ENCODE peak calls at places on chromosome 7, in ten cellular contexts. One of them, this sample, is unnamed.

GRCh38 chr7:139249179-139249822 is 18.3 kb downstream of the UBN2 start:
- DNase-seq in fibroblast of lung: no peak
- DNase-seq in WERI-Rb-1: no peak
- DNase-seq in A549: no peak
- DNase-seq in breast epithelium: no peak
- DNase-seq in naive thymus-derived CD4-positive, alpha-beta T cell: no peak
- DNase-seq in MM.1S: no peak
- DNase-seq in neuronal stem cell: no peak
- DNase-seq in IMR-90: no peak
- DNase-seq in ovary: no peak
- DNase-seq in this sample: no peak

GRCh38 chr7:1316086-1316485 is 83.4 kb downstream of the UNCX start:
- DNase-seq in neuronal stem cell: no peak
- DNase-seq in naive thymus-derived CD4-positive, alpha-beta T cell: no peak
- DNase-seq in A549: no peak
- DNase-seq in WERI-Rb-1: no peak
- DNase-seq in ovary: no peak
- DNase-seq in fibroblast of lung: no peak
- DNase-seq in breast epithelium: no peak
- DNase-seq in MM.1S: no peak
- DNase-seq in IMR-90: no peak
- DNase-seq in this sample: no peak

GRCh38 chr7:143265017-143265693 is 1.9 kb downstream of the GSTK1 start:
- DNase-seq in neuronal stem cell: no peak
- DNase-seq in A549: no peak
- DNase-seq in breast epithelium: no peak
- DNase-seq in ovary: no peak
- DNase-seq in naive thymus-derived CD4-positive, alpha-beta T cell: no peak
- DNase-seq in IMR-90: no peak
- DNase-seq in fibroblast of lung: no peak
- DNase-seq in MM.1S: no peak
- DNase-seq in WERI-Rb-1: no peak
- DNase-seq in this sample: no peak

GRCh38 chr7:5448378-5449042 is 24.9 kb upstream of the TNRC18 start:
- DNase-seq in IMR-90: no peak
- DNase-seq in neuronal stem cell: no peak
- DNase-seq in breast epithelium: peak; percentile 61
- DNase-seq in WERI-Rb-1: no peak
- DNase-seq in ovary: peak; percentile 63
- DNase-seq in A549: no peak
- DNase-seq in naive thymus-derived CD4-positive, alpha-beta T cell: no peak
- DNase-seq in MM.1S: no peak
- DNase-seq in fibroblast of lung: no peak
- DNase-seq in this sample: no peak

GRCh38 chr7:28055161-28055544 is 125.4 kb downstream of the JAZF1 start:
- DNase-seq in WERI-Rb-1: no peak
- DNase-seq in IMR-90: peak; percentile 37
- DNase-seq in ovary: no peak
- DNase-seq in MM.1S: no peak
- DNase-seq in breast epithelium: no peak
- DNase-seq in fibroblast of lung: no peak
- DNase-seq in A549: peak; percentile 77
- DNase-seq in neuronal stem cell: no peak
- DNase-seq in naive thymus-derived CD4-positive, alpha-beta T cell: no peak
- DNase-seq in this sample: no peak

GRCh38 chr7:66921396-66921917 is 432 bp downstream of the TMEM248 start:
- DNase-seq in WERI-Rb-1: no peak
- DNase-seq in breast epithelium: no peak
- DNase-seq in fibroblast of lung: peak; percentile 51
- DNase-seq in A549: peak; percentile 13
- DNase-seq in ovary: peak; percentile 56
- DNase-seq in IMR-90: peak; percentile 52
- DNase-seq in naive thymus-derived CD4-positive, alpha-beta T cell: peak; percentile 41
- DNase-seq in MM.1S: no peak
- DNase-seq in neuronal stem cell: peak; percentile 11
- DNase-seq in this sample: no peak

GRCh38 chr7:136079478-136079892 is 102.3 kb upstream of the MTPN start:
- DNase-seq in MM.1S: no peak
- DNase-seq in neuronal stem cell: no peak
- DNase-seq in WERI-Rb-1: no peak
- DNase-seq in breast epithelium: no peak
- DNase-seq in ovary: no peak
- DNase-seq in IMR-90: no peak
- DNase-seq in naive thymus-derived CD4-positive, alpha-beta T cell: no peak
- DNase-seq in A549: no peak
- DNase-seq in fibroblast of lung: no peak
- DNase-seq in this sample: no peak

GRCh38 chr7:111835066-111835465 is 272.8 kb upstream of the IMMP2L start:
- DNase-seq in WERI-Rb-1: no peak
- DNase-seq in breast epithelium: no peak
- DNase-seq in fibroblast of lung: peak; percentile 81
- DNase-seq in neuronal stem cell: no peak
- DNase-seq in A549: no peak
- DNase-seq in IMR-90: peak; percentile 89
- DNase-seq in ovary: no peak
- DNase-seq in naive thymus-derived CD4-positive, alpha-beta T cell: no peak
- DNase-seq in MM.1S: no peak
- DNase-seq in this sample: no peak

GRCh38 chr7:130831817-130832481 is 97.9 kb upstream of the KLF14 start:
- DNase-seq in neuronal stem cell: peak; percentile 35
- DNase-seq in WERI-Rb-1: no peak
- DNase-seq in IMR-90: peak; percentile 67
- DNase-seq in MM.1S: peak; percentile 35
- DNase-seq in A549: peak; percentile 60
- DNase-seq in breast epithelium: no peak
- DNase-seq in ovary: no peak
- DNase-seq in naive thymus-derived CD4-positive, alpha-beta T cell: no peak
- DNase-seq in fibroblast of lung: peak; percentile 79
- DNase-seq in this sample: no peak

GRCh38 chr7:138064856-138065357 is 11.4 kb upstream of the AKR1D1 start:
- DNase-seq in fibroblast of lung: peak; percentile 82
- DNase-seq in neuronal stem cell: no peak
- DNase-seq in A549: no peak
- DNase-seq in ovary: no peak
- DNase-seq in breast epithelium: no peak
- DNase-seq in WERI-Rb-1: no peak
- DNase-seq in IMR-90: peak; percentile 18
- DNase-seq in naive thymus-derived CD4-positive, alpha-beta T cell: no peak
- DNase-seq in MM.1S: no peak
- DNase-seq in this sample: no peak

GRCh38 chr7:130880668-130881067 is 146.7 kb upstream of the KLF14 start:
- DNase-seq in MM.1S: no peak
- DNase-seq in IMR-90: peak; percentile 42
- DNase-seq in ovary: no peak
- DNase-seq in A549: no peak
- DNase-seq in naive thymus-derived CD4-positive, alpha-beta T cell: no peak
- DNase-seq in neuronal stem cell: no peak
- DNase-seq in fibroblast of lung: no peak
- DNase-seq in breast epithelium: no peak
- DNase-seq in WERI-Rb-1: no peak
- DNase-seq in this sample: no peak

GRCh38 chr7:1409555-1409954 is 49.7 kb downstream of the MICALL2 start:
- DNase-seq in A549: no peak
- DNase-seq in IMR-90: no peak
- DNase-seq in naive thymus-derived CD4-positive, alpha-beta T cell: no peak
- DNase-seq in fibroblast of lung: no peak
- DNase-seq in MM.1S: no peak
- DNase-seq in WERI-Rb-1: peak; percentile 45
- DNase-seq in ovary: no peak
- DNase-seq in neuronal stem cell: no peak
- DNase-seq in breast epithelium: no peak
- DNase-seq in this sample: no peak

GRCh38 chr7:41756783-41757182 is 53.9 kb upstream of the INHBA start:
- DNase-seq in MM.1S: no peak
- DNase-seq in neuronal stem cell: no peak
- DNase-seq in naive thymus-derived CD4-positive, alpha-beta T cell: no peak
- DNase-seq in breast epithelium: no peak
- DNase-seq in IMR-90: no peak
- DNase-seq in WERI-Rb-1: no peak
- DNase-seq in ovary: no peak
- DNase-seq in fibroblast of lung: no peak
- DNase-seq in A549: no peak
- DNase-seq in this sample: no peak

GRCh38 chr7:41752615-41753014 is 49.7 kb upstream of the INHBA start:
- DNase-seq in WERI-Rb-1: no peak
- DNase-seq in breast epithelium: no peak
- DNase-seq in fibroblast of lung: no peak
- DNase-seq in neuronal stem cell: no peak
- DNase-seq in naive thymus-derived CD4-positive, alpha-beta T cell: no peak
- DNase-seq in A549: no peak
- DNase-seq in IMR-90: no peak
- DNase-seq in ovary: no peak
- DNase-seq in MM.1S: no peak
- DNase-seq in this sample: no peak

GRCh38 chr7:41754046-41754445 is 51.2 kb upstream of the INHBA start:
- DNase-seq in fibroblast of lung: no peak
- DNase-seq in A549: no peak
- DNase-seq in breast epithelium: no peak
- DNase-seq in naive thymus-derived CD4-positive, alpha-beta T cell: no peak
- DNase-seq in MM.1S: no peak
- DNase-seq in IMR-90: peak; percentile 15
- DNase-seq in ovary: no peak
- DNase-seq in neuronal stem cell: no peak
- DNase-seq in WERI-Rb-1: no peak
- DNase-seq in this sample: no peak

GRCh38 chr7:41758321-41758720 is 55.4 kb upstream of the INHBA start:
- DNase-seq in IMR-90: no peak
- DNase-seq in WERI-Rb-1: no peak
- DNase-seq in MM.1S: no peak
- DNase-seq in neuronal stem cell: no peak
- DNase-seq in ovary: no peak
- DNase-seq in fibroblast of lung: no peak
- DNase-seq in A549: no peak
- DNase-seq in breast epithelium: no peak
- DNase-seq in naive thymus-derived CD4-positive, alpha-beta T cell: no peak
- DNase-seq in this sample: no peak

DNA sequence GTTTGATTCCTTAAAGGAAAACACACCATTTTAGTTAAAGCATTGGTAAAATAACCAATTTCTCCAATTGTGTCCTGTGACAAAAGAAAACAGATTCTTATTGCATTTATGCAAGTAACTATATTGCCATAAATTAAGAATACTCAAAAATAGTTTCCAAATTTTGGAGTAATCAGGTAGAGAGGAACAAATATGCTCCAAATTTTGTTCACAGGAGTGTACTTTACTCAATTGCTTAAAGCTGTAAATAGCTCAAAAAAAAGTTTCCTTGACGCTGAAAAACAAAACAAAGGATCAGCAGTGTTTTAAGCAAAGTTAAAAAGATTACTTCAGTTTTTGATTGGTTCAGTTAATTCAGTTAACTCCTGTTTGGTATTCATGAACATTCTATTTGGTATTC is 52.2 kb upstream of the INHBA start:
- DNase-seq in A549: no peak
- DNase-seq in breast epithelium: no peak
- DNase-seq in MM.1S: no peak
- DNase-seq in naive thymus-derived CD4-positive, alpha-beta T cell: no peak
- DNase-seq in fibroblast of lung: peak; percentile 10
- DNase-seq in ovary: no peak
- DNase-seq in IMR-90: no peak
- DNase-seq in neuronal stem cell: peak; percentile 9
- DNase-seq in WERI-Rb-1: no peak
- DNase-seq in this sample: no peak
- H3K9me3 ChIP-seq in A549: no peaks in the 10 kb centered on the region
- H3K9me3 ChIP-seq in breast epithelium: peaks cover 6% of the 10 kb centered on the region
- H3K9me3 ChIP-seq in MM.1S: no peaks in the 10 kb centered on the region
- H3K9me3 ChIP-seq in naive thymus-derived CD4-positive, alpha-beta T cell: peaks cover 10% of the 10 kb centered on the region
- H3K9me3 ChIP-seq in fibroblast of lung: no peaks in the 10 kb centered on the region
- H3K9me3 ChIP-seq in ovary: no peaks in the 10 kb centered on the region
- H3K9me3 ChIP-seq in IMR-90: peaks cover 7% of the 10 kb centered on the region
- H3K9me3 ChIP-seq in neuronal stem cell: peaks cover 5% of the 10 kb centered on the region
- H3K9me3 ChIP-seq in WERI-Rb-1: peaks cover 10% of the 10 kb centered on the region
- H3K9me3 ChIP-seq in this sample: no peaks in the 10 kb centered on the region

GRCh38 chr7:14219125-14219524 is 229.7 kb upstream of the ETV1 start:
- DNase-seq in ovary: no peak
- DNase-seq in WERI-Rb-1: no peak
- DNase-seq in IMR-90: no peak
- DNase-seq in neuronal stem cell: no peak
- DNase-seq in A549: no peak
- DNase-seq in breast epithelium: no peak
- DNase-seq in fibroblast of lung: peak; percentile 25
- DNase-seq in naive thymus-derived CD4-positive, alpha-beta T cell: no peak
- DNase-seq in MM.1S: peak; percentile 10
- DNase-seq in this sample: no peak
- H3K9me3 ChIP-seq in ovary: no peaks in the 10 kb centered on the region
- H3K9me3 ChIP-seq in WERI-Rb-1: no peaks in the 10 kb centered on the region
- H3K9me3 ChIP-seq in IMR-90: no peaks in the 10 kb centered on the region
- H3K9me3 ChIP-seq in neuronal stem cell: no peaks in the 10 kb centered on the region
- H3K9me3 ChIP-seq in A549: no peaks in the 10 kb centered on the region
- H3K9me3 ChIP-seq in breast epithelium: no peaks in the 10 kb centered on the region
- H3K9me3 ChIP-seq in fibroblast of lung: no peaks in the 10 kb centered on the region
- H3K9me3 ChIP-seq in naive thymus-derived CD4-positive, alpha-beta T cell: no peaks in the 10 kb centered on the region
- H3K9me3 ChIP-seq in MM.1S: no peaks in the 10 kb centered on the region
- H3K9me3 ChIP-seq in this sample: no peaks in the 10 kb centered on the region

GRCh38 chr7:93171606-93172226 is 23.5 kb upstream of the SAMD9L start:
- DNase-seq in breast epithelium: no peak
- DNase-seq in IMR-90: no peak
- DNase-seq in MM.1S: no peak
- DNase-seq in WERI-Rb-1: no peak
- DNase-seq in fibroblast of lung: peak; percentile 11
- DNase-seq in neuronal stem cell: no peak
- DNase-seq in A549: no peak
- DNase-seq in naive thymus-derived CD4-positive, alpha-beta T cell: no peak
- DNase-seq in ovary: no peak
- DNase-seq in this sample: no peak
- H3K9me3 ChIP-seq in breast epithelium: peaks cover 25% of the 10 kb centered on the region
- H3K9me3 ChIP-seq in IMR-90: peaks cover 13% of the 10 kb centered on the region
- H3K9me3 ChIP-seq in MM.1S: peaks cover 5% of the 10 kb centered on the region
- H3K9me3 ChIP-seq in WERI-Rb-1: peaks cover 11% of the 10 kb centered on the region
- H3K9me3 ChIP-seq in fibroblast of lung: no peaks in the 10 kb centered on the region
- H3K9me3 ChIP-seq in neuronal stem cell: no peaks in the 10 kb centered on the region
- H3K9me3 ChIP-seq in A549: peaks cover 24% of the 10 kb centered on the region
- H3K9me3 ChIP-seq in naive thymus-derived CD4-positive, alpha-beta T cell: peaks cover 19% of the 10 kb centered on the region
- H3K9me3 ChIP-seq in ovary: no peaks in the 10 kb centered on the region
- H3K9me3 ChIP-seq in this sample: peaks cover 4% of the 10 kb centered on the region

DNA sequence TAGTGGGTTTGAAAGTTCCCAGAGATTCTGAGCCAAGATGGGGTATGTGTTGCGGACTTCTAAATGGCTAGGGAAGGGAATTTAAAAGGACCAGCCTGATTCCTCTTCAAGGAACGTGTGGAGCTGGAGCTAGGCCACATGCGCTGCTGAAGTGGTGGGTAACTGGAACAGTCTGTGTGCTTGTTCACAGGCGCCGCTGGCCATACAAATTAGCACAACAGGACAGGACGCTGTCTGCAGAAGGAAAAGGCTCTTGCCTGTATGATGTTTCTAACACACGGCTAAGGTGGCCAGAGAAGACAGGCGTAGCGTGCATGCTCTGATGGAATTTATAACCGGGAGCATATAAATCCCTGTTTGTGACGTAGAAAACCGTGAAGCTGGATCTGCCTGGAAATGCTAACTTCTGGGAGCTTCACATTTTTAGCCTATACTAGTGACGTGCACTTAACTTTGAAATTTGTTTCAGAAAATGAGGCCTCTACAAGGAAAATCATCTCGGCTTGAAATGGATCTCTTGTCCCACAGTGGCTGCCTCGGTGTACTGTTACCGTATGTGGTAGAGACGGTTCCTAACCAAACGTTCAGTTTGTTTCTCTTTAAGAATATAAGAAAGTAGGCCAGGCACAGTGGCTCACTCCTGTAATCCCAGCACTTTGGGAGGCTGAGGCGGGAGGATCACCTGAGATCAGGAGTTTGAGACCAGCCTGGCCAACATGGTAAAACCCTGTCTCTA is 569.4 kb downstream of the PTPRN2 start:
- DNase-seq in breast epithelium: no peak
- DNase-seq in fibroblast of lung: no peak
- DNase-seq in neuronal stem cell: no peak
- DNase-seq in MM.1S: no peak
- DNase-seq in IMR-90: no peak
- DNase-seq in WERI-Rb-1: no peak
- DNase-seq in naive thymus-derived CD4-positive, alpha-beta T cell: no peak
- DNase-seq in A549: no peak
- DNase-seq in ovary: no peak
- DNase-seq in this sample: no peak
- H3K9me3 ChIP-seq in breast epithelium: no peaks in the 10 kb centered on the region
- H3K9me3 ChIP-seq in fibroblast of lung: no peaks in the 10 kb centered on the region
- H3K9me3 ChIP-seq in neuronal stem cell: no peaks in the 10 kb centered on the region
- H3K9me3 ChIP-seq in MM.1S: no peaks in the 10 kb centered on the region
- H3K9me3 ChIP-seq in IMR-90: peaks cover 45% of the 10 kb centered on the region
- H3K9me3 ChIP-seq in WERI-Rb-1: no peaks in the 10 kb centered on the region
- H3K9me3 ChIP-seq in naive thymus-derived CD4-positive, alpha-beta T cell: no peaks in the 10 kb centered on the region
- H3K9me3 ChIP-seq in A549: no peaks in the 10 kb centered on the region
- H3K9me3 ChIP-seq in ovary: no peaks in the 10 kb centered on the region
- H3K9me3 ChIP-seq in this sample: no peaks in the 10 kb centered on the region

This sample was measured in T-helper 17 cell.